ENCODE peak calls at places on chromosomes 12 and 14, in five cellular contexts. One of them, this sample, is unnamed.

GRCh38 chr12:4954632-4955354 is 45.1 kb downstream of the KCNA1 start:
- DNase-seq in fibroblast of the aortic adventitia: no peak
- DNase-seq in omental fat pad: no peak
- DNase-seq in psoas muscle: no peak
- DNase-seq in B cell: no peak
- DNase-seq in this sample: no peak

GRCh38 chr12:78185109-78185508 is 354.4 kb downstream of the NAV3 start:
- DNase-seq in B cell: no peak
- DNase-seq in omental fat pad: no peak
- DNase-seq in fibroblast of the aortic adventitia: peak
- DNase-seq in psoas muscle: no peak
- DNase-seq in this sample: no peak

GRCh38 chr14:64965356-64966000 is 6.7 kb downstream of the RAB15 start:
- DNase-seq in B cell: no peak
- DNase-seq in fibroblast of the aortic adventitia: no peak
- DNase-seq in psoas muscle: no peak
- DNase-seq in omental fat pad: no peak
- DNase-seq in this sample: no peak

GRCh38 chr14:78762331-78762730 is 592.2 kb downstream of the NRXN3 start:
- DNase-seq in omental fat pad: no peak
- DNase-seq in B cell: no peak
- DNase-seq in fibroblast of the aortic adventitia: no peak
- DNase-seq in psoas muscle: no peak
- DNase-seq in this sample: no peak

GRCh38 chr14:76580967-76581366 is 180.3 kb upstream of the VASH1 start:
- DNase-seq in psoas muscle: no peak
- DNase-seq in fibroblast of the aortic adventitia: no peak
- DNase-seq in omental fat pad: no peak
- DNase-seq in B cell: no peak
- DNase-seq in this sample: no peak

GRCh38 chr14:46250113-46250703 is 401.4 kb downstream of the RPL10L start:
- DNase-seq in B cell: no peak
- DNase-seq in psoas muscle: no peak
- DNase-seq in omental fat pad: no peak
- DNase-seq in fibroblast of the aortic adventitia: peak
- DNase-seq in this sample: no peak

GRCh38 chr12:11876301-11876700 is 194.4 kb upstream of the BCL2L14 start:
- DNase-seq in omental fat pad: no peak
- DNase-seq in fibroblast of the aortic adventitia: no peak
- DNase-seq in psoas muscle: no peak
- DNase-seq in B cell: no peak
- DNase-seq in this sample: peak

GRCh38 chr14:69531135-69531534 is 43.5 kb downstream of the CCDC177 start:
- DNase-seq in fibroblast of the aortic adventitia: no peak
- DNase-seq in omental fat pad: no peak
- DNase-seq in B cell: no peak
- DNase-seq in psoas muscle: no peak
- DNase-seq in this sample: no peak

GRCh38 chr14:105529506-105530445 is 3.4 kb downstream of the TMEM121 start:
- DNase-seq in psoas muscle: no peak
- DNase-seq in fibroblast of the aortic adventitia: no peak
- DNase-seq in B cell: peak
- DNase-seq in omental fat pad: no peak
- DNase-seq in this sample: no peak

GRCh38 chr14:76901171-76902055 is 75.2 kb downstream of the LRRC74A start:
- DNase-seq in B cell: no peak
- DNase-seq in omental fat pad: no peak
- DNase-seq in psoas muscle: no peak
- DNase-seq in fibroblast of the aortic adventitia: peak
- DNase-seq in this sample: no peak

GRCh38 chr12:59603735-59604134 is 7.9 kb downstream of the SLC16A7 start:
- DNase-seq in B cell: no peak
- DNase-seq in fibroblast of the aortic adventitia: no peak
- DNase-seq in omental fat pad: no peak
- DNase-seq in psoas muscle: no peak
- DNase-seq in this sample: no peak

GRCh38 chr12:22215467-22216253 is 118.8 kb downstream of the ST8SIA1 start:
- DNase-seq in psoas muscle: no peak
- DNase-seq in B cell: no peak
- DNase-seq in fibroblast of the aortic adventitia: peak
- DNase-seq in omental fat pad: no peak
- DNase-seq in this sample: no peak